ENCODE peak calls at places on chromosomes 13 and 19, in nine cellular contexts. R, N, S, O, J, B, M, U and G are unnamed samples.

GRCh38 chr19:35764432-35765315 is 6.7 kb downstream of the PROSER3 start:
- DNase-seq in M (no peak), N (no peak), B (no peak), O (no peak), U (no peak), J (no peak), S (no peak), R (no peak), G (no peak)

GRCh38 chr19:2777952-2778683 is 5.0 kb downstream of the SGTA start:
- DNase-seq in U (no peak), O (no peak), S (no peak), R (no peak), N (no peak), M (no peak), J (no peak), B (no peak), G (no peak)

GRCh38 chr13:48906200-48906599 is 69.5 kb upstream of the FNDC3A start:
- DNase-seq in O (no peak), U (no peak), B (no peak), S (no peak), M (no peak), J (no peak), N (no peak), R (no peak), G (no peak)

GRCh38 chr13:46339035-46339666 is 47.9 kb downstream of the RUBCNL start:
- DNase-seq in R (no peak), M (no peak), N (no peak), S (peak), U (no peak), O (peak), J (no peak), B (peak), G (peak)

GRCh38 chr19:46357846-46358583 is 11.1 kb downstream of the PPP5C start:
- DNase-seq in S (peak), M (no peak), R (no peak), N (no peak), O (no peak), B (no peak), J (no peak), U (no peak), G (no peak)

GRCh38 chr19:56301886-56302620 is 12.6 kb downstream of the ZSCAN5A start:
- DNase-seq in S (no peak), O (no peak), J (no peak), M (no peak), N (no peak), B (no peak), U (no peak), R (no peak), G (peak)

GRCh38 chr13:19737844-19738557 is 44.7 kb downstream of the PSPC1 start:
- DNase-seq in N (no peak), R (no peak), B (no peak), S (no peak), U (no peak), J (no peak), M (no peak), O (no peak), G (no peak)

GRCh38 chr13:98910501-98910951 is 67.3 kb downstream of the DOCK9 start:
- DNase-seq in B (no peak), S (peak), O (no peak), M (no peak), N (peak), U (no peak), J (no peak), R (no peak), G (peak)

GRCh38 chr19:50551713-50552187 is 16.5 kb downstream of the LRRC4B start:
- DNase-seq in B (no peak), M (no peak), O (no peak), S (no peak), R (no peak), N (no peak), U (no peak), J (no peak), G (no peak)